ENCODE peak calls at places on chromosomes 3 and 15, in four cellular contexts. M is NCI-H1417; P is GM12891; Z is stimulated activated naive CD4-positive, alpha-beta T cell treated with Interleukin-2 at 50 U/mL for 16 hours. G is an unnamed sample.

GRCh38 chr15:52069559-52069958 is 43.0 kb downstream of the BCL2L10 start:
- DNase-seq in M (no peak), P (no peak), Z (no peak), G (no peak)

GRCh38 chr15:34038023-34038403 is 991 bp downstream of the AVEN start:
- DNase-seq in M (no peak), P (no peak), Z (no peak), G (no peak)

GRCh38 chr3:187777331-187778046 is 32.2 kb upstream of the BCL6 start:
- DNase-seq in M (no peak), P (no peak), Z (peak), G (no peak)

GRCh38 chr3:111874177-111874820 is 15.2 kb downstream of the PHLDB2 start:
- DNase-seq in M (no peak), P (no peak), Z (no peak), G (no peak)

GRCh38 chr3:40677321-40677720 is 152.6 kb downstream of the ZNF621 start:
- DNase-seq in M (peak), P (no peak), Z (no peak), G (no peak)

GRCh38 chr15:37771462-37771861 is 163.0 kb upstream of the TMCO5A start:
- DNase-seq in M (no peak), P (no peak), Z (no peak), G (peak)

GRCh38 chr3:2099779-2100191 is 1.1 kb downstream of the CNTN4 start:
- DNase-seq in M (peak), P (no peak), Z (no peak), G (peak)

GRCh38 chr3:185796431-185797107 is 28.3 kb downstream of the IGF2BP2 start:
- DNase-seq in M (peak), P (no peak), Z (no peak), G (peak)

GRCh38 chr15:90665288-90666134 is 51.6 kb upstream of the BLM start:
- DNase-seq in M (peak), P (peak), Z (peak), G (peak)

GRCh38 chr3:12476238-12476897 is 7.9 kb upstream of the TSEN2 start:
- DNase-seq in M (no peak), P (no peak), Z (no peak), G (no peak)

GRCh38 chr15:97623091-97623661 is 337.3 kb upstream of the ARRDC4 start:
- DNase-seq in M (no peak), P (no peak), Z (no peak), G (no peak)

GRCh38 chr3:14150491-14151230 is 25.8 kb downstream of the TMEM43 start:
- DNase-seq in M (no peak), P (no peak), Z (no peak), G (no peak)

GRCh38 chr3:5054098-5054497 is 68.0 kb upstream of the ARL8B start:
- DNase-seq in M (no peak), P (no peak), Z (no peak), G (no peak)

GRCh38 chr3:179091113-179091512 is 19.5 kb upstream of the ZMAT3 start:
- DNase-seq in M (no peak), P (no peak), Z (no peak), G (no peak)

G was measured in NCI-H69.